ENCODE peak calls at places on chromosomes 7 and 10, in eight cellular contexts. S, Y, B, K, N, Q, P and G are unnamed samples.

GRCh38 chr7:150515752-150516151 is 1.1 kb downstream of the GIMAP7 start:
- DNase-seq in S (no peak), Y (no peak), B (no peak), K (no peak), N (no peak), Q (no peak), P (no peak), G (no peak)

GRCh38 chr10:63236113-63236935 is 103.2 kb downstream of the NRBF2 start:
- DNase-seq in S (peak), Y (no peak), B (peak), K (no peak), N (no peak), Q (peak), P (no peak), G (peak)

GRCh38 chr10:4849042-4849402 is 23.0 kb downstream of the AKR1E2 start:
- DNase-seq in S (no peak), Y (no peak), B (no peak), K (no peak), N (no peak), Q (no peak), P (no peak), G (no peak)

GRCh38 chr10:184911-185310 is 49.7 kb downstream of the ZMYND11 start:
- DNase-seq in S (no peak), Y (no peak), B (no peak), K (no peak), N (no peak), Q (no peak), P (no peak), G (no peak)

GRCh38 chr10:49552277-49552676 is 13.4 kb upstream of the ERCC6 start:
- DNase-seq in S (no peak), Y (no peak), B (peak), K (no peak), N (no peak), Q (peak), P (no peak), G (no peak)

GRCh38 chr7:35894721-35895120 is 93.9 kb downstream of the SEPTIN7 start:
- DNase-seq in S (no peak), Y (no peak), B (no peak), K (no peak), N (no peak), Q (no peak), P (no peak), G (no peak)

GRCh38 chr10:477620-478019 is 211.8 kb downstream of the DIP2C start:
- DNase-seq in S (no peak), Y (no peak), B (no peak), K (no peak), N (no peak), Q (no peak), P (no peak), G (no peak)

GRCh38 chr10:34658934-34659333 is 156.2 kb downstream of the PARD3 start:
- DNase-seq in S (no peak), Y (no peak), B (no peak), K (no peak), N (no peak), Q (no peak), P (no peak), G (no peak)

GRCh38 chr7:108002726-108003590 is at the start of gene LAMB1:
- DNase-seq in S (peak), Y (no peak), B (peak), K (no peak), N (no peak), Q (no peak), P (peak), G (no peak)

GRCh38 chr10:68586622-68587325 is 26.6 kb downstream of the TET1 start:
- DNase-seq in S (no peak), Y (no peak), B (no peak), K (no peak), N (no peak), Q (no peak), P (no peak), G (no peak)

GRCh38 chr7:100888988-100889760 is at the start of gene UFSP1:
- DNase-seq in S (no peak), Y (peak), B (no peak), K (no peak), N (no peak), Q (no peak), P (no peak), G (peak)

GRCh38 chr10:80896959-80897358 is 359.3 kb downstream of the SH2D4B start:
- DNase-seq in S (no peak), Y (no peak), B (no peak), K (no peak), N (no peak), Q (no peak), P (no peak), G (no peak)

GRCh38 chr7:91596287-91596686 is 284.2 kb downstream of the MTERF1 start:
- DNase-seq in S (no peak), Y (no peak), B (no peak), K (no peak), N (no peak), Q (no peak), P (no peak), G (no peak)

GRCh38 chr10:114259825-114260224 is 20.8 kb downstream of the VWA2 start:
- DNase-seq in S (no peak), Y (no peak), B (no peak), K (no peak), N (no peak), Q (no peak), P (no peak), G (no peak)

GRCh38 chr7:77550586-77550985 is 13.5 kb downstream of the PTPN12 start:
- DNase-seq in S (no peak), Y (no peak), B (peak), K (no peak), N (no peak), Q (no peak), P (no peak), G (no peak)

GRCh38 chr7:108415821-108416536 is 40.3 kb downstream of the NRCAM start:
- DNase-seq in S (peak), Y (no peak), B (peak), K (peak), N (no peak), Q (peak), P (no peak), G (peak)

GRCh38 chr10:3852147-3852904 is 67.3 kb upstream of the KLF6 start:
- DNase-seq in S (peak), Y (no peak), B (peak), K (peak), N (peak), Q (peak), P (peak), G (peak)

GRCh38 chr10:86846088-86846487 is 89.7 kb downstream of the BMPR1A start:
- DNase-seq in S (no peak), Y (no peak), B (no peak), K (no peak), N (no peak), Q (no peak), P (no peak), G (no peak)

GRCh38 chr10:77911535-77912123 is 14.9 kb downstream of the DLG5 start:
- DNase-seq in S (no peak), Y (no peak), B (no peak), K (no peak), N (no peak), Q (no peak), P (no peak), G (no peak)

GRCh38 chr10:111113961-111114830 is 37.4 kb downstream of the ADRA2A start:
- DNase-seq in S (peak), Y (no peak), B (no peak), K (no peak), N (no peak), Q (no peak), P (no peak), G (no peak)

GRCh38 chr7:107995184-107996071 is 7.5 kb downstream of the LAMB1 start:
- DNase-seq in S (no peak), Y (no peak), B (peak), K (no peak), N (no peak), Q (no peak), P (no peak), G (no peak)

GRCh38 chr7:132270517-132270916 is 305.8 kb downstream of the PLXNA4 start:
- DNase-seq in S (peak), Y (no peak), B (no peak), K (no peak), N (no peak), Q (no peak), P (no peak), G (no peak)

GRCh38 chr7:155454183-155455112 is 3.5 kb upstream of the EN2 start:
- DNase-seq in S (no peak), Y (no peak), B (no peak), K (no peak), N (no peak), Q (no peak), P (no peak), G (no peak)